ENCODE peak calls at places on chromosomes 12 and 14, in six cellular contexts. T is activated naive CD4-positive, alpha-beta T cell treated with anti-CD3 and anti-CD28 coated beads, Interleukin-2, amount 50 U/mL, for 72 hours; M is heart right ventricle; S is activated naive CD8-positive, alpha-beta T cell treated with anti-CD3 and anti-CD28 coated beads, Interleukin-2, amount 50 U/mL, for 24 hours; O is naive thymus-derived CD4-positive, alpha-beta T cell; Y is activated B cell treated with CpG ODN at 0.5 μM for 24 hours. U is an unnamed sample.

GRCh38 chr12:2543801-2544200 is 251.0 kb upstream of the FKBP4 start:
- ATAC-seq in S (no peak), T (peak), M (no peak), O (no peak), Y (no peak), U (peak)

GRCh38 chr12:4918950-4919660 is 9.4 kb downstream of the KCNA1 start:
- ATAC-seq in O (no peak), Y (no peak), T (no peak), M (no peak), S (no peak), U (no peak)

GRCh38 chr14:94754391-94754942 is 15.4 kb downstream of the GSC start:
- ATAC-seq in S (no peak), Y (no peak), T (no peak), M (no peak), O (no peak), U (no peak)

GRCh38 chr14:77889971-77890442 is 90.1 kb downstream of the ADCK1 start:
- ATAC-seq in T (no peak), M (no peak), Y (no peak), O (no peak), S (no peak), U (no peak)

GRCh38 chr14:91373591-91374245 is 43.9 kb downstream of the CCDC88C start:
- ATAC-seq in M (no peak), Y (peak), T (peak), S (peak), O (peak), U (peak)

GRCh38 chr14:73258076-73258475 is 20.8 kb downstream of the PAPLN start:
- ATAC-seq in M (no peak), Y (peak), S (no peak), T (no peak), O (no peak), U (no peak)

GRCh38 chr12:101521136-101521535 is 46.0 kb downstream of the SPIC start:
- ATAC-seq in S (peak), T (peak), O (no peak), Y (no peak), M (no peak), U (no peak)

GRCh38 chr14:23883684-23884540 is 69.7 kb upstream of the DHRS4 start:
- ATAC-seq in M (no peak), O (no peak), S (no peak), T (no peak), Y (no peak), U (no peak)

GRCh38 chr14:24064856-24065255 is 6.5 kb upstream of the CPNE6 start:
- ATAC-seq in O (no peak), Y (no peak), S (no peak), T (no peak), M (no peak), U (no peak)

GRCh38 chr14:79911762-79912161 is 299.5 kb downstream of the DIO2 start:
- ATAC-seq in T (no peak), Y (no peak), S (no peak), M (no peak), O (no peak), U (no peak)